ENCODE peak calls at places on chromosomes 3 and 15, in six cellular contexts. One of them, this sample, is unnamed.

GRCh38 chr3:171652932-171653331 is 157.4 kb downstream of the PLD1 start:
- DNase-seq in NCI-H1092: no peak
- DNase-seq in activated naive CD4-positive, alpha-beta T cell treated with anti-CD3 and anti-CD28 coated beads, Interleukin-2, amount 50 U/mL, for 72 hours: no peak
- DNase-seq in GM12891: no peak
- DNase-seq in mesothelial cell of epicardium: no peak
- DNase-seq in fibroblast of the aortic adventitia: no peak
- DNase-seq in this sample: no peak

GRCh38 chr3:31423522-31423921 is 109.2 kb upstream of the STT3B start:
- DNase-seq in NCI-H1092: no peak
- DNase-seq in GM12891: no peak
- DNase-seq in activated naive CD4-positive, alpha-beta T cell treated with anti-CD3 and anti-CD28 coated beads, Interleukin-2, amount 50 U/mL, for 72 hours: no peak
- DNase-seq in mesothelial cell of epicardium: no peak
- DNase-seq in fibroblast of the aortic adventitia: peak; percentile 73
- DNase-seq in this sample: no peak

GRCh38 chr3:184748219-184749135 is 36.6 kb upstream of the MAGEF1 start:
- DNase-seq in NCI-H1092: no peak
- DNase-seq in GM12891: no peak
- DNase-seq in mesothelial cell of epicardium: no peak
- DNase-seq in fibroblast of the aortic adventitia: peak; percentile 67
- DNase-seq in activated naive CD4-positive, alpha-beta T cell treated with anti-CD3 and anti-CD28 coated beads, Interleukin-2, amount 50 U/mL, for 72 hours: no peak
- DNase-seq in this sample: peak; percentile 78

GRCh38 chr15:88834211-88834812 is 31.1 kb downstream of the ACAN start:
- DNase-seq in NCI-H1092: no peak
- DNase-seq in fibroblast of the aortic adventitia: peak; percentile 74
- DNase-seq in GM12891: no peak
- DNase-seq in activated naive CD4-positive, alpha-beta T cell treated with anti-CD3 and anti-CD28 coated beads, Interleukin-2, amount 50 U/mL, for 72 hours: no peak
- DNase-seq in mesothelial cell of epicardium: no peak
- DNase-seq in this sample: no peak

GRCh38 chr3:196220587-196220986 is 4.3 kb downstream of the SLC51A start:
- DNase-seq in fibroblast of the aortic adventitia: no peak
- DNase-seq in NCI-H1092: no peak
- DNase-seq in activated naive CD4-positive, alpha-beta T cell treated with anti-CD3 and anti-CD28 coated beads, Interleukin-2, amount 50 U/mL, for 72 hours: no peak
- DNase-seq in mesothelial cell of epicardium: no peak
- DNase-seq in GM12891: no peak
- DNase-seq in this sample: no peak

GRCh38 chr3:42032693-42033349 is 58.3 kb upstream of the TRAK1 start:
- DNase-seq in activated naive CD4-positive, alpha-beta T cell treated with anti-CD3 and anti-CD28 coated beads, Interleukin-2, amount 50 U/mL, for 72 hours: no peak
- DNase-seq in NCI-H1092: peak; percentile 75
- DNase-seq in mesothelial cell of epicardium: no peak
- DNase-seq in GM12891: no peak
- DNase-seq in fibroblast of the aortic adventitia: peak; percentile 97
- DNase-seq in this sample: peak; percentile 46

GRCh38 chr3:184338538-184338945 is 1.1 kb downstream of the FAM131A start:
- DNase-seq in fibroblast of the aortic adventitia: peak; percentile 86
- DNase-seq in NCI-H1092: peak; percentile 85
- DNase-seq in mesothelial cell of epicardium: peak; percentile 56
- DNase-seq in GM12891: no peak
- DNase-seq in activated naive CD4-positive, alpha-beta T cell treated with anti-CD3 and anti-CD28 coated beads, Interleukin-2, amount 50 U/mL, for 72 hours: no peak
- DNase-seq in this sample: peak; percentile 91

GRCh38 chr15:25054943-25055342 is 100.2 kb downstream of the SNRPN start:
- DNase-seq in NCI-H1092: no peak
- DNase-seq in GM12891: no peak
- DNase-seq in fibroblast of the aortic adventitia: no peak
- DNase-seq in mesothelial cell of epicardium: peak; percentile 7
- DNase-seq in activated naive CD4-positive, alpha-beta T cell treated with anti-CD3 and anti-CD28 coated beads, Interleukin-2, amount 50 U/mL, for 72 hours: no peak
- DNase-seq in this sample: no peak

GRCh38 chr15:70308011-70308761 is 210.5 kb upstream of the TLE3 start:
- DNase-seq in activated naive CD4-positive, alpha-beta T cell treated with anti-CD3 and anti-CD28 coated beads, Interleukin-2, amount 50 U/mL, for 72 hours: peak; percentile 71
- DNase-seq in mesothelial cell of epicardium: no peak
- DNase-seq in NCI-H1092: no peak
- DNase-seq in GM12891: peak; percentile 41
- DNase-seq in fibroblast of the aortic adventitia: no peak
- DNase-seq in this sample: no peak

GRCh38 chr15:79682851-79683288 is 213.9 kb downstream of the MTHFS start:
- DNase-seq in GM12891: no peak
- DNase-seq in mesothelial cell of epicardium: no peak
- DNase-seq in activated naive CD4-positive, alpha-beta T cell treated with anti-CD3 and anti-CD28 coated beads, Interleukin-2, amount 50 U/mL, for 72 hours: no peak
- DNase-seq in fibroblast of the aortic adventitia: peak; percentile 52
- DNase-seq in NCI-H1092: no peak
- DNase-seq in this sample: no peak

GRCh38 chr3:41682996-41683395 is 278.9 kb downstream of the ULK4 start:
- DNase-seq in fibroblast of the aortic adventitia: peak; percentile 51
- DNase-seq in GM12891: no peak
- DNase-seq in mesothelial cell of epicardium: no peak
- DNase-seq in NCI-H1092: no peak
- DNase-seq in activated naive CD4-positive, alpha-beta T cell treated with anti-CD3 and anti-CD28 coated beads, Interleukin-2, amount 50 U/mL, for 72 hours: no peak
- DNase-seq in this sample: no peak

GRCh38 chr3:176683382-176683781 is 513.9 kb downstream of the TBL1XR1 start:
- DNase-seq in GM12891: no peak
- DNase-seq in activated naive CD4-positive, alpha-beta T cell treated with anti-CD3 and anti-CD28 coated beads, Interleukin-2, amount 50 U/mL, for 72 hours: no peak
- DNase-seq in fibroblast of the aortic adventitia: no peak
- DNase-seq in mesothelial cell of epicardium: no peak
- DNase-seq in NCI-H1092: no peak
- DNase-seq in this sample: no peak

GRCh38 chr15:29538110-29538509 is 268.5 kb upstream of the NSMCE3 start:
- DNase-seq in fibroblast of the aortic adventitia: peak; percentile 3
- DNase-seq in activated naive CD4-positive, alpha-beta T cell treated with anti-CD3 and anti-CD28 coated beads, Interleukin-2, amount 50 U/mL, for 72 hours: no peak
- DNase-seq in NCI-H1092: no peak
- DNase-seq in GM12891: no peak
- DNase-seq in mesothelial cell of epicardium: no peak
- DNase-seq in this sample: no peak

GRCh38 chr3:198107840-198108734 is 148.1 kb downstream of the LMLN start:
- DNase-seq in GM12891: no peak
- DNase-seq in mesothelial cell of epicardium: no peak
- DNase-seq in NCI-H1092: no peak
- DNase-seq in fibroblast of the aortic adventitia: no peak
- DNase-seq in activated naive CD4-positive, alpha-beta T cell treated with anti-CD3 and anti-CD28 coated beads, Interleukin-2, amount 50 U/mL, for 72 hours: no peak
- DNase-seq in this sample: no peak

GRCh38 chr3:134352031-134352671 is 22.1 kb downstream of the AMOTL2 start:
- DNase-seq in activated naive CD4-positive, alpha-beta T cell treated with anti-CD3 and anti-CD28 coated beads, Interleukin-2, amount 50 U/mL, for 72 hours: no peak
- DNase-seq in mesothelial cell of epicardium: no peak
- DNase-seq in GM12891: no peak
- DNase-seq in fibroblast of the aortic adventitia: peak; percentile 86
- DNase-seq in NCI-H1092: no peak
- DNase-seq in this sample: no peak

GRCh38 chr3:76038949-76039348 is 253.6 kb upstream of the ZNF717 start:
- DNase-seq in NCI-H1092: no peak
- DNase-seq in activated naive CD4-positive, alpha-beta T cell treated with anti-CD3 and anti-CD28 coated beads, Interleukin-2, amount 50 U/mL, for 72 hours: no peak
- DNase-seq in fibroblast of the aortic adventitia: no peak
- DNase-seq in mesothelial cell of epicardium: no peak
- DNase-seq in GM12891: no peak
- DNase-seq in this sample: no peak

GRCh38 chr3:125231895-125232294 is 19.3 kb upstream of the SLC12A8 start:
- DNase-seq in NCI-H1092: no peak
- DNase-seq in GM12891: no peak
- DNase-seq in fibroblast of the aortic adventitia: peak; percentile 90
- DNase-seq in mesothelial cell of epicardium: no peak
- DNase-seq in activated naive CD4-positive, alpha-beta T cell treated with anti-CD3 and anti-CD28 coated beads, Interleukin-2, amount 50 U/mL, for 72 hours: no peak
- DNase-seq in this sample: no peak

GRCh38 chr15:48566669-48567068 is 78.8 kb downstream of the FBN1 start:
- DNase-seq in NCI-H1092: no peak
- DNase-seq in mesothelial cell of epicardium: no peak
- DNase-seq in activated naive CD4-positive, alpha-beta T cell treated with anti-CD3 and anti-CD28 coated beads, Interleukin-2, amount 50 U/mL, for 72 hours: no peak
- DNase-seq in fibroblast of the aortic adventitia: peak; percentile 92
- DNase-seq in GM12891: no peak
- DNase-seq in this sample: no peak

GRCh38 chr3:13364602-13365271 is 55.4 kb downstream of the NUP210 start:
- DNase-seq in activated naive CD4-positive, alpha-beta T cell treated with anti-CD3 and anti-CD28 coated beads, Interleukin-2, amount 50 U/mL, for 72 hours: no peak
- DNase-seq in mesothelial cell of epicardium: no peak
- DNase-seq in GM12891: no peak
- DNase-seq in NCI-H1092: no peak
- DNase-seq in fibroblast of the aortic adventitia: no peak
- DNase-seq in this sample: no peak

GRCh38 chr3:186251948-186252619 is 110.0 kb downstream of the DGKG start:
- DNase-seq in GM12891: no peak
- DNase-seq in NCI-H1092: no peak
- DNase-seq in activated naive CD4-positive, alpha-beta T cell treated with anti-CD3 and anti-CD28 coated beads, Interleukin-2, amount 50 U/mL, for 72 hours: no peak
- DNase-seq in fibroblast of the aortic adventitia: no peak
- DNase-seq in mesothelial cell of epicardium: no peak
- DNase-seq in this sample: no peak

GRCh38 chr3:10672422-10672821 is 143.6 kb upstream of the SLC6A11 start:
- DNase-seq in activated naive CD4-positive, alpha-beta T cell treated with anti-CD3 and anti-CD28 coated beads, Interleukin-2, amount 50 U/mL, for 72 hours: no peak
- DNase-seq in NCI-H1092: no peak
- DNase-seq in GM12891: no peak
- DNase-seq in fibroblast of the aortic adventitia: no peak
- DNase-seq in mesothelial cell of epicardium: no peak
- DNase-seq in this sample: no peak

GRCh38 chr15:88428805-88429605 is 38.2 kb downstream of the MRPL46 start:
- DNase-seq in NCI-H1092: no peak
- DNase-seq in fibroblast of the aortic adventitia: no peak
- DNase-seq in GM12891: no peak
- DNase-seq in activated naive CD4-positive, alpha-beta T cell treated with anti-CD3 and anti-CD28 coated beads, Interleukin-2, amount 50 U/mL, for 72 hours: no peak
- DNase-seq in mesothelial cell of epicardium: no peak
- DNase-seq in this sample: no peak

GRCh38 chr3:30437172-30437571 is 169.2 kb upstream of the TGFBR2 start:
- DNase-seq in fibroblast of the aortic adventitia: peak; percentile 82
- DNase-seq in mesothelial cell of epicardium: no peak
- DNase-seq in NCI-H1092: no peak
- DNase-seq in activated naive CD4-positive, alpha-beta T cell treated with anti-CD3 and anti-CD28 coated beads, Interleukin-2, amount 50 U/mL, for 72 hours: no peak
- DNase-seq in GM12891: no peak
- DNase-seq in this sample: no peak

GRCh38 chr3:31402118-31402517 is 130.6 kb upstream of the STT3B start:
- DNase-seq in fibroblast of the aortic adventitia: no peak
- DNase-seq in activated naive CD4-positive, alpha-beta T cell treated with anti-CD3 and anti-CD28 coated beads, Interleukin-2, amount 50 U/mL, for 72 hours: no peak
- DNase-seq in mesothelial cell of epicardium: no peak
- DNase-seq in GM12891: no peak
- DNase-seq in NCI-H1092: no peak
- DNase-seq in this sample: no peak

GRCh38 chr15:40929730-40930429 is 740 bp downstream of the DLL4 start:
- DNase-seq in fibroblast of the aortic adventitia: peak; percentile 43
- DNase-seq in activated naive CD4-positive, alpha-beta T cell treated with anti-CD3 and anti-CD28 coated beads, Interleukin-2, amount 50 U/mL, for 72 hours: no peak
- DNase-seq in NCI-H1092: no peak
- DNase-seq in mesothelial cell of epicardium: no peak
- DNase-seq in GM12891: no peak
- DNase-seq in this sample: no peak

GRCh38 chr3:36991923-36992805 is 767 bp downstream of the EPM2AIP1 start:
- DNase-seq in mesothelial cell of epicardium: no peak
- DNase-seq in GM12891: no peak
- DNase-seq in fibroblast of the aortic adventitia: peak; percentile 64
- DNase-seq in activated naive CD4-positive, alpha-beta T cell treated with anti-CD3 and anti-CD28 coated beads, Interleukin-2, amount 50 U/mL, for 72 hours: no peak
- DNase-seq in NCI-H1092: no peak
- DNase-seq in this sample: no peak

This sample was measured in NCI-H510A.